ENCODE peak calls at places on chromosomes 1 and 21, in eight cellular contexts. One of them, this sample, is unnamed.

GRCh38 chr1:174366946-174367345 is 80.8 kb upstream of the GPR52 start:
- DNase-seq in MM.1S: peak
- DNase-seq in neural progenitor cell: no peak
- DNase-seq in SK-N-SH: no peak
- DNase-seq in OCI-LY7: no peak
- DNase-seq in GM23338: no peak
- DNase-seq in PC-3: no peak
- DNase-seq in HCT116: no peak
- DNase-seq in this sample: no peak

GRCh38 chr1:60716472-60716871 is 365.9 kb upstream of the NFIA start:
- DNase-seq in MM.1S: no peak
- DNase-seq in OCI-LY7: no peak
- DNase-seq in HCT116: no peak
- DNase-seq in SK-N-SH: no peak
- DNase-seq in PC-3: no peak
- DNase-seq in neural progenitor cell: no peak
- DNase-seq in GM23338: no peak
- DNase-seq in this sample: no peak

GRCh38 chr21:42381347-42381984 is 14.4 kb downstream of the TMPRSS3 start:
- DNase-seq in neural progenitor cell: peak
- DNase-seq in OCI-LY7: peak
- DNase-seq in MM.1S: peak
- DNase-seq in PC-3: peak
- DNase-seq in SK-N-SH: no peak
- DNase-seq in HCT116: peak
- DNase-seq in GM23338: peak
- DNase-seq in this sample: peak

GRCh38 chr1:87327362-87328120 is 1.1 kb upstream of the LMO4 start:
- DNase-seq in GM23338: no peak
- DNase-seq in neural progenitor cell: no peak
- DNase-seq in SK-N-SH: no peak
- DNase-seq in PC-3: peak
- DNase-seq in HCT116: no peak
- DNase-seq in MM.1S: peak
- DNase-seq in OCI-LY7: no peak
- DNase-seq in this sample: no peak

GRCh38 chr1:40315795-40316594 is 1.1 kb downstream of the COL9A2 start:
- DNase-seq in HCT116: no peak
- DNase-seq in neural progenitor cell: peak
- DNase-seq in SK-N-SH: peak
- DNase-seq in GM23338: peak
- DNase-seq in OCI-LY7: peak
- DNase-seq in PC-3: no peak
- DNase-seq in MM.1S: no peak
- DNase-seq in this sample: peak

GRCh38 chr1:172724746-172725613 is 66.1 kb downstream of the FASLG start:
- DNase-seq in neural progenitor cell: no peak
- DNase-seq in HCT116: no peak
- DNase-seq in SK-N-SH: no peak
- DNase-seq in OCI-LY7: peak
- DNase-seq in PC-3: no peak
- DNase-seq in GM23338: no peak
- DNase-seq in MM.1S: no peak
- DNase-seq in this sample: no peak

GRCh38 chr1:10074059-10074854 is 41.5 kb downstream of the UBE4B start:
- DNase-seq in GM23338: no peak
- DNase-seq in SK-N-SH: no peak
- DNase-seq in neural progenitor cell: no peak
- DNase-seq in HCT116: no peak
- DNase-seq in MM.1S: peak
- DNase-seq in OCI-LY7: no peak
- DNase-seq in PC-3: peak
- DNase-seq in this sample: peak

GRCh38 chr1:201726700-201727099 is 102.3 kb upstream of the IPO9 start:
- DNase-seq in SK-N-SH: no peak
- DNase-seq in MM.1S: no peak
- DNase-seq in OCI-LY7: no peak
- DNase-seq in GM23338: no peak
- DNase-seq in PC-3: no peak
- DNase-seq in HCT116: no peak
- DNase-seq in neural progenitor cell: no peak
- DNase-seq in this sample: no peak

GRCh38 chr1:89735449-89735848 is 85.4 kb upstream of the LRRC8D start:
- DNase-seq in SK-N-SH: no peak
- DNase-seq in MM.1S: no peak
- DNase-seq in neural progenitor cell: no peak
- DNase-seq in HCT116: no peak
- DNase-seq in GM23338: no peak
- DNase-seq in PC-3: no peak
- DNase-seq in OCI-LY7: no peak
- DNase-seq in this sample: no peak

GRCh38 chr1:86155807-86156561 is 588 bp downstream of the COL24A1 start:
- DNase-seq in SK-N-SH: peak
- DNase-seq in PC-3: no peak
- DNase-seq in neural progenitor cell: peak
- DNase-seq in OCI-LY7: no peak
- DNase-seq in GM23338: peak
- DNase-seq in HCT116: no peak
- DNase-seq in MM.1S: no peak
- DNase-seq in this sample: peak

GRCh38 chr21:29177800-29178199 is 47.4 kb downstream of the MAP3K7CL start:
- DNase-seq in MM.1S: no peak
- DNase-seq in HCT116: no peak
- DNase-seq in PC-3: no peak
- DNase-seq in neural progenitor cell: no peak
- DNase-seq in SK-N-SH: no peak
- DNase-seq in GM23338: no peak
- DNase-seq in OCI-LY7: no peak
- DNase-seq in this sample: no peak

GRCh38 chr1:192170196-192170984 is 12.1 kb downstream of the RGS18 start:
- DNase-seq in PC-3: no peak
- DNase-seq in GM23338: no peak
- DNase-seq in OCI-LY7: no peak
- DNase-seq in MM.1S: no peak
- DNase-seq in neural progenitor cell: no peak
- DNase-seq in SK-N-SH: no peak
- DNase-seq in HCT116: no peak
- DNase-seq in this sample: no peak

GRCh38 chr1:65459397-65459768 is 38.9 kb downstream of the LEPR start:
- DNase-seq in PC-3: peak
- DNase-seq in HCT116: peak
- DNase-seq in GM23338: peak
- DNase-seq in OCI-LY7: peak
- DNase-seq in MM.1S: peak
- DNase-seq in neural progenitor cell: peak
- DNase-seq in SK-N-SH: peak
- DNase-seq in this sample: peak

GRCh38 chr21:44510508-44511218 is 29.3 kb downstream of the KRTAP10-1 start:
- DNase-seq in MM.1S: peak
- DNase-seq in SK-N-SH: peak
- DNase-seq in OCI-LY7: peak
- DNase-seq in neural progenitor cell: peak
- DNase-seq in HCT116: peak
- DNase-seq in GM23338: peak
- DNase-seq in PC-3: peak
- DNase-seq in this sample: peak

GRCh38 chr21:41605178-41605933 is 97.4 kb upstream of the TMPRSS2 start:
- DNase-seq in GM23338: no peak
- DNase-seq in MM.1S: no peak
- DNase-seq in SK-N-SH: no peak
- DNase-seq in HCT116: no peak
- DNase-seq in OCI-LY7: no peak
- DNase-seq in neural progenitor cell: peak
- DNase-seq in PC-3: peak
- DNase-seq in this sample: peak

GRCh38 chr1:187070076-187070475 is 241.3 kb downstream of the PLA2G4A start:
- DNase-seq in GM23338: no peak
- DNase-seq in HCT116: no peak
- DNase-seq in MM.1S: no peak
- DNase-seq in OCI-LY7: no peak
- DNase-seq in PC-3: peak
- DNase-seq in SK-N-SH: no peak
- DNase-seq in neural progenitor cell: peak
- DNase-seq in this sample: no peak

GRCh38 chr1:224825525-224826000 is 103.9 kb upstream of the DNAH14 start:
- DNase-seq in OCI-LY7: no peak
- DNase-seq in MM.1S: no peak
- DNase-seq in neural progenitor cell: no peak
- DNase-seq in PC-3: no peak
- DNase-seq in GM23338: no peak
- DNase-seq in SK-N-SH: no peak
- DNase-seq in HCT116: no peak
- DNase-seq in this sample: no peak

GRCh38 chr1:118535901-118536300 is 350.9 kb upstream of the SPAG17 start:
- DNase-seq in PC-3: no peak
- DNase-seq in SK-N-SH: no peak
- DNase-seq in OCI-LY7: no peak
- DNase-seq in MM.1S: no peak
- DNase-seq in neural progenitor cell: no peak
- DNase-seq in GM23338: no peak
- DNase-seq in HCT116: no peak
- DNase-seq in this sample: no peak

DNA sequence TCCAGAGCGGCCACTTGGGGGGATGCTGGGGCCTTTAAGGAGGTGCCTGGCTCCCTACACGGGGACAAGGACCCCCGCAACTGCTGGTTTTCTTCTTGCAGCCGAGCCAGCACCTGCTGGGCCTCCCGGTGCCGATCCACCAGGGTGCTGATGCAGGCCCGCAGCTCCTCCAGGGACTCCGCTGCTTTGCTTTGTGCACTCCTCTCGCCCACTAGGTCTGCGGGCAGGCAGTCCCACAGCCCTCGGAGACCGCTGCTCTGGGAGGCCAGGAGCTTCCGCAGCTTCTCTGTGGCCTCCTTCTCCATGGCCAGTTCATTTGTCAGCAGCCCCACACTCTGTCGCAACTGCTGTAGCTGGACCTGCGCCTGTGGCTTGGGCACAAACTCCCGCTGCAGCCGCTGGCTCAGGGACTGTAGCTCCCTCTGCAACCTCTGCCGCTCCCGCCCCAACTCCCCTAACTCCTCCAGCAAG is 13.2 kb downstream of the ANKRD35 start:
- DNase-seq in SK-N-SH: no peak
- DNase-seq in HCT116: no peak
- DNase-seq in neural progenitor cell: peak
- DNase-seq in OCI-LY7: no peak
- DNase-seq in GM23338: peak
- DNase-seq in MM.1S: no peak
- DNase-seq in PC-3: no peak
- DNase-seq in this sample: no peak
- TF ChIP-seq EZH2phosphoT487 in SK-N-SH: no peak
- TF ChIP-seq EZH2phosphoT487 in HCT116: no peak
- TF ChIP-seq EZH2phosphoT487 in neural progenitor cell: no peak
- TF ChIP-seq EZH2phosphoT487 in OCI-LY7: no peak
- TF ChIP-seq EZH2phosphoT487 in GM23338: no peak
- TF ChIP-seq EZH2phosphoT487 in MM.1S: no peak
- TF ChIP-seq EZH2phosphoT487 in PC-3: no peak
- TF ChIP-seq EZH2phosphoT487 in this sample: no peak

DNA sequence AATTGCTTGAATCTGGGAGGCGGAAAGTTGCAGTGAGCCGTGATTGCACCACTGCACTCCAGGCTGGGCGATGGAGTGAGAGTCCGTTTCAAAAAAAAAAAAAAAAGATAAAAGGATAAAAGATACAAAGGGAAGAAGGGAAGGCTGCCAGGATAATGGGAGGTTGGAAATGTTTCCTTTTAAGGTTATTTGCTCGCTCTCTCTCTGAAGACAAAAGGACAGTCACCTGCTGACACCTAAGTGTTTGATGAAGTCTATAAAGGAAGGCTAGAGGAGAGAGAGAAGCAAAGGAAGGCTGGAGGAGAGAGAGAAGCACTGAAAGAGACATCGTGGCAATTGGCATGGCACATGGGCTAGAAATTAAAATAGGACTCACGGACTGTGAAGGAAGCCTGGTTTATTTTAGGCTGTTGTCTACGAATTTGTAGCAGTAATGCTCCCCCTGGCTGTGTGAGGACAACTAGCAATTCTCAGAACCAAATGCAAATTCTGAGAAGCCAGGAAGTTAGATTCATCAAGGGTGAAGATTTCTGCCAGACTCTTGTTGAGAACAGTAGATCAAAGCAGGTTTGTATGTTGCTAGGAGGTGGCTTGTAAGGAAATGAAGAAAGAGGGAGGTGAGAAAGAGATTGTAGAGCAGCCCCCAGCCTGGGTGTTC is 154.2 kb downstream of the ZP4 start:
- DNase-seq in SK-N-SH: peak
- DNase-seq in GM23338: peak
- DNase-seq in HCT116: no peak
- DNase-seq in PC-3: peak
- DNase-seq in neural progenitor cell: peak
- DNase-seq in OCI-LY7: peak
- DNase-seq in MM.1S: peak
- DNase-seq in this sample: peak
- TF ChIP-seq CTCF in SK-N-SH: peak
- TF ChIP-seq CTCF in GM23338: peak
- TF ChIP-seq CTCF in HCT116: no peak
- TF ChIP-seq CTCF in PC-3: peak
- TF ChIP-seq CTCF in neural progenitor cell: peak
- TF ChIP-seq CTCF in OCI-LY7: peak
- TF ChIP-seq CTCF in MM.1S: peak
- TF ChIP-seq CTCF in this sample: peak

GRCh38 chr1:7437036-7437435 is 334.1 kb upstream of the VAMP3 start:
- DNase-seq in neural progenitor cell: no peak
- DNase-seq in MM.1S: no peak
- DNase-seq in PC-3: no peak
- DNase-seq in SK-N-SH: no peak
- DNase-seq in GM23338: no peak
- DNase-seq in HCT116: no peak
- DNase-seq in OCI-LY7: no peak
- DNase-seq in this sample: no peak
- TF ChIP-seq EZH2phosphoT487 in neural progenitor cell: no peak
- TF ChIP-seq EZH2phosphoT487 in MM.1S: no peak
- TF ChIP-seq EZH2phosphoT487 in PC-3: no peak
- TF ChIP-seq EZH2phosphoT487 in SK-N-SH: no peak
- TF ChIP-seq EZH2phosphoT487 in GM23338: no peak
- TF ChIP-seq EZH2phosphoT487 in HCT116: no peak
- TF ChIP-seq EZH2phosphoT487 in OCI-LY7: no peak
- TF ChIP-seq EZH2phosphoT487 in this sample: no peak

GRCh38 chr21:32580949-32581348 is 4.4 kb downstream of the TCP10L start:
- DNase-seq in PC-3: no peak
- DNase-seq in GM23338: no peak
- DNase-seq in MM.1S: no peak
- DNase-seq in neural progenitor cell: no peak
- DNase-seq in OCI-LY7: no peak
- DNase-seq in HCT116: no peak
- DNase-seq in SK-N-SH: no peak
- DNase-seq in this sample: no peak

GRCh38 chr21:32574946-32575925 is 10.1 kb downstream of the TCP10L start:
- DNase-seq in neural progenitor cell: no peak
- DNase-seq in MM.1S: no peak
- DNase-seq in PC-3: no peak
- DNase-seq in SK-N-SH: no peak
- DNase-seq in GM23338: no peak
- DNase-seq in OCI-LY7: no peak
- DNase-seq in HCT116: no peak
- DNase-seq in this sample: no peak

GRCh38 chr21:32576011-32576410 is 9.3 kb downstream of the TCP10L start:
- DNase-seq in HCT116: no peak
- DNase-seq in OCI-LY7: no peak
- DNase-seq in GM23338: no peak
- DNase-seq in neural progenitor cell: no peak
- DNase-seq in MM.1S: no peak
- DNase-seq in SK-N-SH: no peak
- DNase-seq in PC-3: no peak
- DNase-seq in this sample: no peak

GRCh38 chr21:32581732-32582131 is 3.6 kb downstream of the TCP10L start:
- DNase-seq in MM.1S: no peak
- DNase-seq in PC-3: no peak
- DNase-seq in neural progenitor cell: no peak
- DNase-seq in GM23338: no peak
- DNase-seq in SK-N-SH: no peak
- DNase-seq in HCT116: no peak
- DNase-seq in OCI-LY7: no peak
- DNase-seq in this sample: no peak

GRCh38 chr21:32578107-32578691 is 7.1 kb downstream of the TCP10L start:
- DNase-seq in PC-3: peak
- DNase-seq in OCI-LY7: peak
- DNase-seq in MM.1S: no peak
- DNase-seq in GM23338: peak
- DNase-seq in SK-N-SH: peak
- DNase-seq in HCT116: peak
- DNase-seq in neural progenitor cell: peak
- DNase-seq in this sample: no peak
- TF ChIP-seq CTCF in PC-3: peak
- TF ChIP-seq CTCF in OCI-LY7: peak
- TF ChIP-seq CTCF in MM.1S: no peak
- TF ChIP-seq CTCF in GM23338: peak
- TF ChIP-seq CTCF in SK-N-SH: peak
- TF ChIP-seq CTCF in HCT116: peak
- TF ChIP-seq CTCF in neural progenitor cell: peak
- TF ChIP-seq CTCF in this sample: peak